ENCODE peak calls at places on chromosomes 12 and 14, in five cellular contexts. One of them, this sample, is unnamed.

GRCh38 chr12:95198914-95199313 is 18.4 kb downstream of the FGD6 start:
- DNase-seq in GM12891: no peak
- DNase-seq in right cardiac atrium: no peak
- DNase-seq in effector memory CD4-positive, alpha-beta T cell: no peak
- DNase-seq in adrenal gland: no peak
- DNase-seq in this sample: no peak

GRCh38 chr14:65866906-65867305 is 454.4 kb downstream of the FUT8 start:
- DNase-seq in GM12891: no peak
- DNase-seq in right cardiac atrium: peak
- DNase-seq in effector memory CD4-positive, alpha-beta T cell: no peak
- DNase-seq in adrenal gland: no peak
- DNase-seq in this sample: peak

GRCh38 chr14:75295061-75295461 is 16.4 kb downstream of the FOS start:
- DNase-seq in GM12891: no peak
- DNase-seq in right cardiac atrium: peak
- DNase-seq in effector memory CD4-positive, alpha-beta T cell: no peak
- DNase-seq in adrenal gland: peak
- DNase-seq in this sample: peak

GRCh38 chr14:28709571-28710305 is 56.8 kb upstream of the FOXG1 start:
- DNase-seq in GM12891: no peak
- DNase-seq in right cardiac atrium: no peak
- DNase-seq in effector memory CD4-positive, alpha-beta T cell: no peak
- DNase-seq in adrenal gland: no peak
- DNase-seq in this sample: no peak

GRCh38 chr12:42003031-42003430 is 141.6 kb downstream of the GXYLT1 start:
- DNase-seq in GM12891: no peak
- DNase-seq in right cardiac atrium: no peak
- DNase-seq in effector memory CD4-positive, alpha-beta T cell: no peak
- DNase-seq in adrenal gland: no peak
- DNase-seq in this sample: no peak

GRCh38 chr12:94039914-94040313 is 108.5 kb upstream of the PLXNC1 start:
- DNase-seq in GM12891: no peak
- DNase-seq in right cardiac atrium: no peak
- DNase-seq in effector memory CD4-positive, alpha-beta T cell: no peak
- DNase-seq in adrenal gland: no peak
- DNase-seq in this sample: no peak

GRCh38 chr14:97546491-97546890 is 749.3 kb downstream of the VRK1 start:
- DNase-seq in GM12891: no peak
- DNase-seq in right cardiac atrium: no peak
- DNase-seq in effector memory CD4-positive, alpha-beta T cell: no peak
- DNase-seq in adrenal gland: no peak
- DNase-seq in this sample: no peak

GRCh38 chr14:68147331-68147730 is 327.8 kb downstream of the RAD51B start:
- DNase-seq in GM12891: no peak
- DNase-seq in right cardiac atrium: no peak
- DNase-seq in effector memory CD4-positive, alpha-beta T cell: no peak
- DNase-seq in adrenal gland: no peak
- DNase-seq in this sample: no peak

GRCh38 chr12:58310828-58311273 is 369.5 kb downstream of the ATP23 start:
- DNase-seq in GM12891: no peak
- DNase-seq in right cardiac atrium: no peak
- DNase-seq in effector memory CD4-positive, alpha-beta T cell: no peak
- DNase-seq in adrenal gland: no peak
- DNase-seq in this sample: no peak

GRCh38 chr14:30291216-30291615 is 267.7 kb upstream of the G2E3 start:
- DNase-seq in GM12891: no peak
- DNase-seq in right cardiac atrium: no peak
- DNase-seq in effector memory CD4-positive, alpha-beta T cell: no peak
- DNase-seq in adrenal gland: no peak
- DNase-seq in this sample: peak

GRCh38 chr14:98984719-98985041 is 287.3 kb downstream of the BCL11B start:
- DNase-seq in GM12891: no peak
- DNase-seq in right cardiac atrium: no peak
- DNase-seq in effector memory CD4-positive, alpha-beta T cell: peak
- DNase-seq in adrenal gland: no peak
- DNase-seq in this sample: no peak

GRCh38 chr12:133057446-133057845 is 20.1 kb downstream of the ZNF84 start:
- DNase-seq in GM12891: no peak
- DNase-seq in right cardiac atrium: no peak
- DNase-seq in effector memory CD4-positive, alpha-beta T cell: no peak
- DNase-seq in adrenal gland: no peak
- DNase-seq in this sample: no peak

GRCh38 chr14:101333335-101334280 is 227.7 kb upstream of the DIO3 start:
- DNase-seq in GM12891: no peak
- DNase-seq in right cardiac atrium: no peak
- DNase-seq in effector memory CD4-positive, alpha-beta T cell: no peak
- DNase-seq in adrenal gland: no peak
- DNase-seq in this sample: no peak

GRCh38 chr12:131105736-131106356 is 152.1 kb downstream of the ADGRD1 start:
- DNase-seq in GM12891: no peak
- DNase-seq in right cardiac atrium: no peak
- DNase-seq in effector memory CD4-positive, alpha-beta T cell: no peak
- DNase-seq in adrenal gland: no peak
- DNase-seq in this sample: no peak

GRCh38 chr12:121767525-121768016 is 25.9 kb downstream of the RHOF start:
- DNase-seq in GM12891: no peak
- DNase-seq in right cardiac atrium: peak
- DNase-seq in effector memory CD4-positive, alpha-beta T cell: no peak
- DNase-seq in adrenal gland: no peak
- DNase-seq in this sample: peak

GRCh38 chr14:104843442-104844305 is 21.4 kb upstream of the CEP170B start:
- DNase-seq in GM12891: no peak
- DNase-seq in right cardiac atrium: peak
- DNase-seq in effector memory CD4-positive, alpha-beta T cell: no peak
- DNase-seq in adrenal gland: no peak
- DNase-seq in this sample: peak

GRCh38 chr14:102539544-102540309 is 30.2 kb upstream of the ANKRD9 start:
- DNase-seq in GM12891: no peak
- DNase-seq in right cardiac atrium: peak
- DNase-seq in effector memory CD4-positive, alpha-beta T cell: no peak
- DNase-seq in adrenal gland: peak
- DNase-seq in this sample: no peak

GRCh38 chr12:106044773-106045172 is 94.0 kb downstream of the NUAK1 start:
- DNase-seq in GM12891: no peak
- DNase-seq in right cardiac atrium: no peak
- DNase-seq in effector memory CD4-positive, alpha-beta T cell: no peak
- DNase-seq in adrenal gland: no peak
- DNase-seq in this sample: no peak

GRCh38 chr12:124006582-124007170 is 33.7 kb downstream of the ZNF664 start:
- DNase-seq in GM12891: no peak
- DNase-seq in right cardiac atrium: no peak
- DNase-seq in effector memory CD4-positive, alpha-beta T cell: no peak
- DNase-seq in adrenal gland: no peak
- DNase-seq in this sample: no peak

GRCh38 chr14:37150414-37150813 is 22.0 kb downstream of the SLC25A21 start:
- DNase-seq in GM12891: no peak
- DNase-seq in right cardiac atrium: no peak
- DNase-seq in effector memory CD4-positive, alpha-beta T cell: no peak
- DNase-seq in adrenal gland: no peak
- DNase-seq in this sample: no peak

GRCh38 chr14:70706177-70706576 is 64.5 kb downstream of the TTC9 start:
- DNase-seq in GM12891: no peak
- DNase-seq in right cardiac atrium: no peak
- DNase-seq in effector memory CD4-positive, alpha-beta T cell: no peak
- DNase-seq in adrenal gland: peak
- DNase-seq in this sample: no peak

GRCh38 chr12:47272412-47273190 is 192.8 kb upstream of the AMIGO2 start:
- DNase-seq in GM12891: no peak
- DNase-seq in right cardiac atrium: no peak
- DNase-seq in effector memory CD4-positive, alpha-beta T cell: no peak
- DNase-seq in adrenal gland: no peak
- DNase-seq in this sample: no peak

GRCh38 chr14:55803506-55804197 is 223.6 kb downstream of the KTN1 start:
- DNase-seq in GM12891: no peak
- DNase-seq in right cardiac atrium: no peak
- DNase-seq in effector memory CD4-positive, alpha-beta T cell: no peak
- DNase-seq in adrenal gland: no peak
- DNase-seq in this sample: no peak

GRCh38 chr12:132761032-132761910 is at the start of gene ANKLE2:
- DNase-seq in GM12891: peak
- DNase-seq in right cardiac atrium: peak
- DNase-seq in effector memory CD4-positive, alpha-beta T cell: peak
- DNase-seq in adrenal gland: peak
- DNase-seq in this sample: peak

GRCh38 chr14:100540926-100541620 is 46.1 kb downstream of the BEGAIN start:
- DNase-seq in GM12891: no peak
- DNase-seq in right cardiac atrium: peak
- DNase-seq in effector memory CD4-positive, alpha-beta T cell: no peak
- DNase-seq in adrenal gland: no peak
- DNase-seq in this sample: no peak

GRCh38 chr12:107568718-107569117 is 116.9 kb upstream of the PWP1 start:
- DNase-seq in GM12891: no peak
- DNase-seq in right cardiac atrium: no peak
- DNase-seq in effector memory CD4-positive, alpha-beta T cell: no peak
- DNase-seq in adrenal gland: no peak
- DNase-seq in this sample: no peak

GRCh38 chr14:103074699-103075341 is 9.2 kb upstream of the LBHD2 start:
- DNase-seq in GM12891: no peak
- DNase-seq in right cardiac atrium: peak
- DNase-seq in effector memory CD4-positive, alpha-beta T cell: no peak
- DNase-seq in adrenal gland: peak
- DNase-seq in this sample: peak

GRCh38 chr12:116637589-116638165 is 78.5 kb downstream of the MAP1LC3B2 start:
- DNase-seq in GM12891: no peak
- DNase-seq in right cardiac atrium: no peak
- DNase-seq in effector memory CD4-positive, alpha-beta T cell: no peak
- DNase-seq in adrenal gland: no peak
- DNase-seq in this sample: no peak

GRCh38 chr12:76464636-76465166 is 94.9 kb downstream of the OSBPL8 start:
- DNase-seq in GM12891: no peak
- DNase-seq in right cardiac atrium: no peak
- DNase-seq in effector memory CD4-positive, alpha-beta T cell: no peak
- DNase-seq in adrenal gland: no peak
- DNase-seq in this sample: no peak

GRCh38 chr12:48197549-48197966 is 5.5 kb downstream of the OR10AD1 start:
- DNase-seq in GM12891: no peak
- DNase-seq in right cardiac atrium: no peak
- DNase-seq in effector memory CD4-positive, alpha-beta T cell: no peak
- DNase-seq in adrenal gland: peak
- DNase-seq in this sample: no peak

GRCh38 chr14:32561520-32561919 is 232.4 kb downstream of the AKAP6 start:
- DNase-seq in GM12891: no peak
- DNase-seq in right cardiac atrium: no peak
- DNase-seq in effector memory CD4-positive, alpha-beta T cell: no peak
- DNase-seq in adrenal gland: peak
- DNase-seq in this sample: no peak

GRCh38 chr12:13547283-13547682 is 350.8 kb downstream of the EMP1 start:
- DNase-seq in GM12891: no peak
- DNase-seq in right cardiac atrium: no peak
- DNase-seq in effector memory CD4-positive, alpha-beta T cell: no peak
- DNase-seq in adrenal gland: no peak
- DNase-seq in this sample: no peak

GRCh38 chr14:58722433-58722832 is 84.7 kb downstream of the DACT1 start:
- DNase-seq in GM12891: no peak
- DNase-seq in right cardiac atrium: no peak
- DNase-seq in effector memory CD4-positive, alpha-beta T cell: no peak
- DNase-seq in adrenal gland: no peak
- DNase-seq in this sample: no peak

GRCh38 chr12:12804432-12804886 is 8.7 kb upstream of the DDX47 start:
- DNase-seq in GM12891: no peak
- DNase-seq in right cardiac atrium: no peak
- DNase-seq in effector memory CD4-positive, alpha-beta T cell: no peak
- DNase-seq in adrenal gland: no peak
- DNase-seq in this sample: no peak

GRCh38 chr14:81890020-81890419 is 356.4 kb upstream of the SEL1L start:
- DNase-seq in GM12891: no peak
- DNase-seq in right cardiac atrium: no peak
- DNase-seq in effector memory CD4-positive, alpha-beta T cell: no peak
- DNase-seq in adrenal gland: no peak
- DNase-seq in this sample: no peak

GRCh38 chr14:94748667-94749347 is 21.1 kb downstream of the GSC start:
- DNase-seq in GM12891: no peak
- DNase-seq in right cardiac atrium: no peak
- DNase-seq in effector memory CD4-positive, alpha-beta T cell: no peak
- DNase-seq in adrenal gland: no peak
- DNase-seq in this sample: no peak

GRCh38 chr12:106246891-106247730 is 709 bp downstream of the CKAP4 start:
- DNase-seq in GM12891: peak
- DNase-seq in right cardiac atrium: peak
- DNase-seq in effector memory CD4-positive, alpha-beta T cell: peak
- DNase-seq in adrenal gland: peak
- DNase-seq in this sample: peak

GRCh38 chr12:31009976-31010375 is 63.7 kb upstream of the DDX11 start:
- DNase-seq in GM12891: no peak
- DNase-seq in right cardiac atrium: no peak
- DNase-seq in effector memory CD4-positive, alpha-beta T cell: no peak
- DNase-seq in adrenal gland: no peak
- DNase-seq in this sample: no peak